ENCODE peak calls at places on chromosome 17, in seven cellular contexts. One of them, this sample, is unnamed. For H3K36me3, the result is how much of the 10 kb centered on the place peaks cover.

GRCh38 chr17:10797848-10798328 is 6.0 kb downstream of the TMEM238L start:
- DNase-seq in HCT116: no peak
- DNase-seq in H1: no peak
- DNase-seq in SK-N-SH: no peak
- DNase-seq in HepG2: no peak
- DNase-seq in K562: no peak
- DNase-seq in GM12878: no peak
- DNase-seq in this sample: no peak

GRCh38 chr17:55177159-55177913 is 87.4 kb upstream of the HLF start:
- DNase-seq in HCT116: no peak
- DNase-seq in H1: no peak
- DNase-seq in SK-N-SH: no peak
- DNase-seq in HepG2: peak
- DNase-seq in K562: no peak
- DNase-seq in GM12878: no peak
- DNase-seq in this sample: no peak

GRCh38 chr17:15406081-15406480 is 61.3 kb downstream of the CDRT4 start:
- DNase-seq in HCT116: no peak
- DNase-seq in H1: no peak
- DNase-seq in SK-N-SH: no peak
- DNase-seq in HepG2: no peak
- DNase-seq in K562: no peak
- DNase-seq in GM12878: no peak
- DNase-seq in this sample: no peak

GRCh38 chr17:65918450-65918849 is 273.5 kb downstream of the CEP112 start:
- DNase-seq in HCT116: no peak
- DNase-seq in H1: no peak
- DNase-seq in SK-N-SH: no peak
- DNase-seq in HepG2: no peak
- DNase-seq in K562: no peak
- DNase-seq in GM12878: no peak
- DNase-seq in this sample: no peak

GRCh38 chr17:7313028-7313889 is 1.9 kb downstream of the GPS2 start:
- DNase-seq in HCT116: no peak
- DNase-seq in H1: no peak
- DNase-seq in SK-N-SH: no peak
- DNase-seq in HepG2: peak
- DNase-seq in K562: peak
- DNase-seq in GM12878: no peak
- DNase-seq in this sample: no peak

GRCh38 chr17:58224315-58224714 is 5.3 kb upstream of the MKS1 start:
- DNase-seq in HCT116: peak
- DNase-seq in H1: no peak
- DNase-seq in SK-N-SH: no peak
- DNase-seq in HepG2: no peak
- DNase-seq in K562: peak
- DNase-seq in GM12878: no peak
- DNase-seq in this sample: no peak

GRCh38 chr17:19316756-19317358 is 45.7 kb downstream of the B9D1 start:
- DNase-seq in HCT116: no peak
- DNase-seq in H1: no peak
- DNase-seq in SK-N-SH: no peak
- DNase-seq in HepG2: no peak
- DNase-seq in K562: no peak
- DNase-seq in GM12878: no peak
- DNase-seq in this sample: no peak

GRCh38 chr17:9241371-9241712 is 220.0 kb downstream of the NTN1 start:
- DNase-seq in HCT116: no peak
- DNase-seq in H1: no peak
- DNase-seq in SK-N-SH: peak
- DNase-seq in HepG2: no peak
- DNase-seq in K562: no peak
- DNase-seq in GM12878: no peak
- DNase-seq in this sample: no peak

GRCh38 chr17:54849660-54850059 is 51.0 kb upstream of the TOM1L1 start:
- DNase-seq in HCT116: no peak
- DNase-seq in H1: no peak
- DNase-seq in SK-N-SH: no peak
- DNase-seq in HepG2: no peak
- DNase-seq in K562: no peak
- DNase-seq in GM12878: no peak
- DNase-seq in this sample: no peak

GRCh38 chr17:75277664-75278071 is 6.6 kb upstream of the MIF4GD start:
- DNase-seq in HCT116: no peak
- DNase-seq in H1: no peak
- DNase-seq in SK-N-SH: no peak
- DNase-seq in HepG2: no peak
- DNase-seq in K562: no peak
- DNase-seq in GM12878: no peak
- DNase-seq in this sample: no peak

GRCh38 chr17:41835800-41836549 is at the start of gene NT5C3B:
- DNase-seq in HCT116: peak
- DNase-seq in H1: no peak
- DNase-seq in SK-N-SH: peak
- DNase-seq in HepG2: peak
- DNase-seq in K562: peak
- DNase-seq in GM12878: no peak
- DNase-seq in this sample: no peak

GRCh38 chr17:49631496-49631895 is 46.4 kb downstream of the SPOP start:
- DNase-seq in HCT116: no peak
- DNase-seq in H1: no peak
- DNase-seq in SK-N-SH: no peak
- DNase-seq in HepG2: no peak
- DNase-seq in K562: no peak
- DNase-seq in GM12878: no peak
- DNase-seq in this sample: no peak

GRCh38 chr17:40139566-40140058 is 725 bp upstream of the CASC3 start:
- DNase-seq in HCT116: no peak
- DNase-seq in H1: no peak
- DNase-seq in SK-N-SH: no peak
- DNase-seq in HepG2: no peak
- DNase-seq in K562: no peak
- DNase-seq in GM12878: no peak
- DNase-seq in this sample: no peak

GRCh38 chr17:80000955-80001354 is 34.7 kb downstream of the TBC1D16 start:
- DNase-seq in HCT116: no peak
- DNase-seq in H1: no peak
- DNase-seq in SK-N-SH: no peak
- DNase-seq in HepG2: no peak
- DNase-seq in K562: no peak
- DNase-seq in GM12878: no peak
- DNase-seq in this sample: no peak

GRCh38 chr17:64420143-64420670 is 28.7 kb upstream of the MILR1 start:
- DNase-seq in HCT116: peak
- DNase-seq in H1: no peak
- DNase-seq in SK-N-SH: peak
- DNase-seq in HepG2: peak
- DNase-seq in K562: peak
- DNase-seq in GM12878: no peak
- DNase-seq in this sample: peak

GRCh38 chr17:75612906-75613626 is 20.2 kb upstream of the SMIM5 start:
- DNase-seq in HCT116: no peak
- DNase-seq in H1: no peak
- DNase-seq in SK-N-SH: no peak
- DNase-seq in HepG2: no peak
- DNase-seq in K562: no peak
- DNase-seq in GM12878: no peak
- DNase-seq in this sample: no peak

GRCh38 chr17:41339571-41340169 is 11.0 kb downstream of the KRT33A start:
- DNase-seq in HCT116: no peak
- DNase-seq in H1: no peak
- DNase-seq in SK-N-SH: no peak
- DNase-seq in HepG2: no peak
- DNase-seq in K562: no peak
- DNase-seq in GM12878: no peak
- DNase-seq in this sample: no peak

GRCh38 chr17:31480067-31480466 is 88.6 kb downstream of the RAB11FIP4 start:
- DNase-seq in HCT116: no peak
- DNase-seq in H1: no peak
- DNase-seq in SK-N-SH: no peak
- DNase-seq in HepG2: no peak
- DNase-seq in K562: no peak
- DNase-seq in GM12878: no peak
- DNase-seq in this sample: no peak

GRCh38 chr17:63358956-63359355 is 87.2 kb downstream of the CYB561 start:
- DNase-seq in HCT116: no peak
- DNase-seq in H1: no peak
- DNase-seq in SK-N-SH: no peak
- DNase-seq in HepG2: no peak
- DNase-seq in K562: no peak
- DNase-seq in GM12878: no peak
- DNase-seq in this sample: no peak

GRCh38 chr17:61088556-61088955 is 311.1 kb upstream of the TBX2 start:
- DNase-seq in HCT116: no peak
- DNase-seq in H1: no peak
- DNase-seq in SK-N-SH: no peak
- DNase-seq in HepG2: no peak
- DNase-seq in K562: no peak
- DNase-seq in GM12878: no peak
- DNase-seq in this sample: no peak

GRCh38 chr17:3049705-3050295 is 13.6 kb downstream of the OR1D5 start:
- DNase-seq in HCT116: no peak
- DNase-seq in H1: no peak
- DNase-seq in SK-N-SH: no peak
- DNase-seq in HepG2: no peak
- DNase-seq in K562: no peak
- DNase-seq in GM12878: no peak
- DNase-seq in this sample: no peak

GRCh38 chr17:2259769-2260536 is 43.6 kb downstream of the SMG6 start:
- DNase-seq in HCT116: no peak
- DNase-seq in H1: no peak
- DNase-seq in SK-N-SH: no peak
- DNase-seq in HepG2: no peak
- DNase-seq in K562: no peak
- DNase-seq in GM12878: peak
- DNase-seq in this sample: no peak

GRCh38 chr17:6994118-6994598 is 1.7 kb upstream of the ALOX12 start:
- DNase-seq in HCT116: no peak
- DNase-seq in H1: no peak
- DNase-seq in SK-N-SH: no peak
- DNase-seq in HepG2: no peak
- DNase-seq in K562: peak
- DNase-seq in GM12878: no peak
- DNase-seq in this sample: no peak

DNA sequence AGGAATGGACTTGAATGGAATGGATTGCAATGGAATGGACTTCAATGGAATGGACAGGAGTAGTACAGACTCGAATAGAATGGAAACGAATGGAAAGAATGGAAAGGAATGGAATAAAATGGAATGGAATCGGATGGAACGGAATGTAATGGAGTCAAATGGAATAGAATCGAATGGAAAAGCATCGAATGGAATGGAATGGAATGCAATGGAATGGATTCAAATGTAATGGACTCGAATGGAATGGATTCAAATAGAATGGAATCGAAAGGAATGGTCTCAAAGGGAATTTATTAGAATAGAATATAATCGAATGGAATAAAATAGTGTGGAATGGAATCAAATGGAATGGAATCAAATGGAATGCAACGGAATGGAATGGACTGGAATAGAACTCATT is 484.9 kb upstream of the WSB1 start:
- DNase-seq in HCT116: peak
- DNase-seq in H1: peak
- DNase-seq in SK-N-SH: no peak
- DNase-seq in HepG2: no peak
- DNase-seq in K562: no peak
- DNase-seq in GM12878: peak
- DNase-seq in this sample: no peak
- TF ChIP-seq SIN3A in HCT116: no peak
- TF ChIP-seq SIN3A in H1: no peak
- TF ChIP-seq SIN3A in SK-N-SH: no peak
- TF ChIP-seq SIN3A in HepG2: no peak
- TF ChIP-seq SIN3A in K562: no peak
- TF ChIP-seq SIN3A in GM12878: no peak
- TF ChIP-seq SIN3A in this sample: no peak

GRCh38 chr17:77746391-77746790 is 212.1 kb upstream of the TNRC6C start:
- DNase-seq in HCT116: no peak
- DNase-seq in H1: no peak
- DNase-seq in SK-N-SH: no peak
- DNase-seq in HepG2: no peak
- DNase-seq in K562: no peak
- DNase-seq in GM12878: no peak
- DNase-seq in this sample: no peak
- H3K27ac ChIP-seq in HCT116: no peak
- H3K27ac ChIP-seq in H1: no peak
- H3K27ac ChIP-seq in SK-N-SH: no peak
- H3K27ac ChIP-seq in HepG2: no peak
- H3K27ac ChIP-seq in K562: no peak
- H3K27ac ChIP-seq in GM12878: no peak
- H3K27ac ChIP-seq in this sample: no peak

DNA sequence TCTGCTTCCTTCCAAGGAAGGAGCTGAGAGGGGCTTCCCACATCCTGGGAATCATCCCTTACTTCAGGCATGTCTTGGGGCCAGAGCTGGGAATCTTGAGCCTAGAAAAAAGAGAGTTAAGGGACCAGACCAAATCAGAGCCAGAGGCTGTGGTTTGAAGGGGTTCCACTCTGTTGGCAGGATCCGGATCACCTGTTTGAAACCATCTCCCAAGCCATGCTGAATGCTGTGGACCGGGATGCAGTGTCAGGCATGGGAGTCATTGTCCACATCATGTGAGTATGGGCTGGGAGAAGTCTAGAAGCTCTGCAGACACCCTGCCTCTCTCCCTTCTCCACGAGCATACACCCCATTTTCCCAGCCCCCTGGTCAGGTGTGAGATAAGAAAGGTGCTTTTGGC is 9.7 kb downstream of the PSMB3 start:
- DNase-seq in HCT116: no peak
- DNase-seq in H1: no peak
- DNase-seq in SK-N-SH: no peak
- DNase-seq in HepG2: no peak
- DNase-seq in K562: no peak
- DNase-seq in GM12878: no peak
- DNase-seq in this sample: no peak
- H3K36me3 ChIP-seq in HCT116: under half
- H3K36me3 ChIP-seq in H1: under half
- H3K36me3 ChIP-seq in SK-N-SH: half or more
- H3K36me3 ChIP-seq in HepG2: under half
- H3K36me3 ChIP-seq in K562: half or more
- H3K36me3 ChIP-seq in GM12878: under half
- H3K36me3 ChIP-seq in this sample: under half

DNA sequence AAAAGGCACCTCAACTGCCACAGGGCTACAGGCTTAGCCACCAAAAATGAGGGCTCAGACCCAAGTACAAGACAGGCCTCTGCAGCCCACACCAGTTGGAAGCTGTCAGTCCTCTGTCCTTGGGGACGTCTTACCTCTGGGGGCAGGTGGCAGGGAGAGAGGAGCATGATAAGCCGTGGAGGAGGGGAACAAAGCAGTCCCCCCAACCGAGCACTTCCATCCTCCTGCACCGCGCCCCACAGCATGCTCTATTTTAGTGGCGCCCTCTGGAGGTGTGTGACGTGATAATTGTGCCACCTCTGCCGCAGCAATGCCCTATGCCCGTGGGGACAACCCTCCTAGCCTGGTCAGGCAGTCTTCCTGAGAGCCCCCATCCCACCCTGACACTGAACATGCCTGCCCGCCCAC is 13.6 kb downstream of the G6PC3 start:
- DNase-seq in HCT116: no peak
- DNase-seq in H1: no peak
- DNase-seq in SK-N-SH: peak
- DNase-seq in HepG2: no peak
- DNase-seq in K562: peak
- DNase-seq in GM12878: no peak
- DNase-seq in this sample: no peak
- TF ChIP-seq SIN3A in HCT116: no peak
- TF ChIP-seq SIN3A in H1: no peak
- TF ChIP-seq SIN3A in SK-N-SH: no peak
- TF ChIP-seq SIN3A in HepG2: no peak
- TF ChIP-seq SIN3A in K562: no peak
- TF ChIP-seq SIN3A in GM12878: no peak
- TF ChIP-seq SIN3A in this sample: no peak

This sample was measured in Panc1.